ENCODE peak calls at places on chromosome X, in ten cellular contexts. M, D, R, F, L, G, O, T, X and U are unnamed samples. For H3K4me1, the result is how much of the 10 kb centered on the place peaks cover.

GRCh38 chrX:100316987-100317386 is 93.1 kb downstream of the PCDH19 start:
- DNase-seq in O (peak), F (no peak), L (no peak), T (peak), R (no peak), D (no peak), M (peak), X (no peak), G (no peak), U (no peak)

GRCh38 chrX:100643943-100644587 is at the start of gene SRPX2:
- DNase-seq in T (peak), G (peak), D (no peak), L (no peak), O (peak), X (no peak), R (no peak), F (peak), M (no peak), U (no peak)

GRCh38 chrX:50613846-50614245 is 143.2 kb upstream of the DGKK start:
- DNase-seq in D (no peak), L (no peak), G (no peak), R (no peak), O (peak), M (no peak), X (no peak), T (no peak), F (no peak), U (no peak)

GRCh38 chrX:153307546-153308175 is 13.9 kb downstream of the PNMA6F start:
- DNase-seq in L (no peak), F (no peak), R (no peak), M (no peak), O (peak), T (no peak), X (no peak), D (no peak), G (no peak), U (no peak)

GRCh38 chrX:50700921-50701320 is 113.1 kb downstream of the SHROOM4 start:
- DNase-seq in F (no peak), G (no peak), T (no peak), M (no peak), D (no peak), L (peak), O (peak), X (no peak), R (no peak), U (no peak)

GRCh38 chrX:39398215-39398972 is 597.1 kb downstream of the MID1IP1 start:
- DNase-seq in X (no peak), O (no peak), L (no peak), G (no peak), R (no peak), M (no peak), D (no peak), F (no peak), T (no peak), U (no peak)

GRCh38 chrX:32041181-32041580 is 969.3 kb upstream of the FTHL17 start:
- DNase-seq in L (no peak), O (no peak), D (no peak), X (no peak), R (no peak), F (no peak), G (no peak), T (no peak), M (no peak), U (no peak)

GRCh38 chrX:47366051-47366722 is 4.2 kb upstream of the ZNF157 start:
- DNase-seq in D (peak), F (peak), L (peak), G (peak), O (peak), R (peak), X (peak), T (peak), M (peak), U (peak)

GRCh38 chrX:153735274-153735673 is 10.6 kb downstream of the ABCD1 start:
- DNase-seq in X (peak), D (no peak), G (no peak), F (no peak), T (no peak), M (no peak), L (peak), R (no peak), O (peak), U (peak)

GRCh38 chrX:37314526-37314925 is 34.6 kb upstream of the PRRG1 start:
- DNase-seq in T (no peak), G (no peak), L (no peak), O (peak), D (no peak), F (no peak), M (no peak), X (no peak), R (no peak), U (no peak)

GRCh38 chrX:34873500-34874225 is 68.9 kb upstream of the FAM47B start:
- DNase-seq in M (no peak), F (no peak), T (no peak), O (no peak), X (no peak), D (no peak), L (no peak), R (no peak), G (no peak), U (no peak)

GRCh38 chrX:115260330-115260729 is 26.4 kb upstream of the LRCH2 start:
- DNase-seq in T (no peak), L (no peak), O (peak), G (no peak), F (no peak), X (no peak), D (no peak), R (no peak), M (no peak), U (no peak)

GRCh38 chrX:30653415-30654131 is at the start of gene GK:
- DNase-seq in D (peak), G (peak), T (peak), R (no peak), L (no peak), M (peak), O (peak), X (peak), F (no peak), U (no peak)

GRCh38 chrX:20988118-20988517 is 386.1 kb upstream of the CNKSR2 start:
- DNase-seq in L (no peak), F (no peak), O (peak), X (no peak), R (no peak), D (no peak), T (no peak), G (no peak), M (no peak), U (no peak)

GRCh38 chrX:30593435-30594200 is 16.1 kb upstream of the TASL start:
- DNase-seq in T (no peak), D (no peak), O (no peak), L (peak), F (no peak), G (no peak), X (no peak), R (no peak), M (no peak), U (no peak)

GRCh38 chrX:19840899-19841648 is 46.3 kb downstream of the SH3KBP1 start:
- DNase-seq in T (no peak), X (no peak), D (no peak), M (no peak), O (no peak), L (peak), R (no peak), F (no peak), G (no peak), U (peak)

GRCh38 chrX:87525771-87526229 is 8.2 kb downstream of the KLHL4 start:
- DNase-seq in L (no peak), G (no peak), O (peak), X (peak), T (no peak), M (no peak), F (peak), D (no peak), R (no peak), U (no peak)

GRCh38 chrX:78886550-78886949 is 58.6 kb upstream of the P2RY10 start:
- DNase-seq in F (peak), R (no peak), M (no peak), X (no peak), G (no peak), L (peak), O (peak), D (no peak), T (no peak), U (peak)

GRCh38 chrX:139213241-139213709 is 317.3 kb upstream of the F9 start:
- DNase-seq in L (peak), X (peak), T (no peak), O (no peak), G (no peak), R (no peak), M (no peak), D (no peak), F (no peak), U (no peak)

DNA sequence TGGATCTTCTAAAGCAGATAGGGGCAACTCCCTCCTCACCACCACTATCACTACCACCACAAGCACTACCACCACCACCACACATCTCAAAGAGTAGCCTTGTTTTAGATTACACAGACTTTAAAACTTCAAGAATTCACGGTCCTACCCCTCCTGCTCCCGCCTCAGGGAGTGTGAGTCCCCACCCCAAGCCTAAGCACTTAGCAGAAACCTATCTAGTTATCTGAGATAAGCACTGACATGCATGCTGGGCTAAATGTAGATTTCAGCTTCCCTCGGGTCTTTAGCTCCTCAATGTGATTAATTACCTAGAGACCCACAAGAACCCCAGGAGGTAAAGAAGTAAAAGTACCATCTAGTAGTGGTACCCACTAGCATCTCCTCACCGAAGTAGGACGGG is 775 bp downstream of the AMOT start:
- DNase-seq in L (peak), R (no peak), M (no peak), D (no peak), F (no peak), T (no peak), O (no peak), G (no peak), X (no peak), U (peak)
- H3K4me3 ChIP-seq in L (no peak), R (peak), M (peak), D (peak), F (no peak), T (peak), O (peak), G (peak), X (no peak), U (peak)

GRCh38 chrX:136067097-136067496 is 80.2 kb upstream of the FHL1 start:
- DNase-seq in R (no peak), T (no peak), G (no peak), M (no peak), L (no peak), O (no peak), X (no peak), D (no peak), F (no peak), U (no peak)

GRCh38 chrX:136067946-136068345 is 79.4 kb upstream of the FHL1 start:
- DNase-seq in T (no peak), X (no peak), G (no peak), R (no peak), L (no peak), O (no peak), M (no peak), F (no peak), D (no peak), U (no peak)

GRCh38 chrX:136065044-136065671 is 79.9 kb downstream of the SLC9A6 start:
- DNase-seq in L (peak), X (no peak), T (peak), R (no peak), D (no peak), M (no peak), F (no peak), O (peak), G (peak), U (peak)

GRCh38 chrX:136063340-136064079 is 78.3 kb downstream of the SLC9A6 start:
- DNase-seq in D (no peak), R (no peak), T (no peak), L (peak), O (peak), G (no peak), X (no peak), M (no peak), F (no peak), U (no peak)

GRCh38 chrX:136064661-136065043 is 79.4 kb downstream of the SLC9A6 start:
- DNase-seq in X (no peak), T (no peak), M (no peak), R (no peak), G (no peak), D (no peak), O (no peak), L (no peak), F (no peak), U (no peak)
- H3K27ac ChIP-seq in X (no peak), T (peak), M (no peak), R (no peak), G (peak), D (no peak), O (no peak), L (no peak), F (no peak), U (no peak)

GRCh38 chrX:9530848-9531274 is 66.0 kb downstream of the TBL1X start:
- DNase-seq in R (peak), X (peak), M (peak), G (peak), L (peak), O (peak), D (peak), F (peak), T (peak), U (peak)
- H3K4me1 ChIP-seq in R (under half), X (under half), M (under half), G (under half), L (under half), O (under half), D (under half), F (under half), T (under half), U (under half)

GRCh38 chrX:70088281-70088680 is 26.0 kb downstream of the OTUD6A start:
- DNase-seq in L (no peak), M (no peak), R (no peak), F (no peak), O (peak), G (no peak), T (no peak), D (no peak), X (no peak), U (no peak)
- H3K4me3 ChIP-seq in L (no peak), M (no peak), R (no peak), F (no peak), O (no peak), G (no peak), T (no peak), D (no peak), X (no peak), U (no peak)

GRCh38 chrX:65534450-65535292 is at the start of gene LAS1L:
- DNase-seq in D (peak), L (peak), R (peak), M (peak), O (peak), G (peak), T (peak), X (peak), F (peak), U (peak)
- H3K27ac ChIP-seq in D (no peak), L (no peak), R (peak), M (peak), O (peak), G (peak), T (peak), X (peak), F (peak), U (peak)